ENCODE peak calls at places on chromosomes 5 and 9, in five cellular contexts. F, D, B, M and X are unnamed samples.

GRCh38 chr5:67195406-67196275 is 958 bp downstream of the CD180 start:
- DNase-seq in F (no peak), D (no peak), B (no peak), M (no peak), X (no peak)

GRCh38 chr9:82513242-82513750 is 524.7 kb downstream of the SPATA31D1 start:
- DNase-seq in F (no peak), D (no peak), B (no peak), M (no peak), X (no peak)

GRCh38 chr5:1112596-1113331 is 901 bp upstream of the SLC12A7 start:
- DNase-seq in F (peak; percentile 20), D (no peak), B (no peak), M (no peak), X (no peak)

GRCh38 chr9:91063471-91063870 is 261.9 kb downstream of the SYK start:
- DNase-seq in F (no peak), D (no peak), B (no peak), M (no peak), X (no peak)

GRCh38 chr5:133736512-133736911 is 124.2 kb upstream of the FSTL4 start:
- DNase-seq in F (no peak), D (no peak), B (no peak), M (no peak), X (no peak)

GRCh38 chr9:14529047-14529446 is 164.2 kb downstream of the ZDHHC21 start:
- DNase-seq in F (no peak), D (no peak), B (no peak), M (no peak), X (no peak)

GRCh38 chr5:79612667-79613190 is 488 bp downstream of the TENT2 start:
- DNase-seq in F (peak; percentile 3), D (no peak), B (no peak), M (no peak), X (no peak)

GRCh38 chr5:90338712-90339372 is 70.7 kb downstream of the CETN3 start:
- DNase-seq in F (no peak), D (no peak), B (no peak), M (peak; percentile 76), X (no peak)

GRCh38 chr5:74953961-74954720 is 88.0 kb upstream of the FAM169A start:
- DNase-seq in F (peak; percentile 94), D (no peak), B (no peak), M (no peak), X (no peak)

GRCh38 chr5:14893351-14893750 is 21.8 kb upstream of the ANKH start:
- DNase-seq in F (no peak), D (no peak), B (no peak), M (no peak), X (no peak)

GRCh38 chr9:137494104-137494544 is 35.0 kb upstream of the NSMF start:
- DNase-seq in F (no peak), D (peak; percentile 17), B (peak; percentile 81), M (no peak), X (no peak)

GRCh38 chr9:16627967-16628366 is 242.5 kb downstream of the BNC2 start:
- DNase-seq in F (no peak), D (no peak), B (no peak), M (no peak), X (no peak)

GRCh38 chr5:154368041-154368800 is 77.6 kb upstream of the SAP30L start:
- DNase-seq in F (peak; percentile 74), D (no peak), B (no peak), M (no peak), X (no peak)

GRCh38 chr5:117084052-117084451 is 509.4 kb upstream of the SEMA6A start:
- DNase-seq in F (no peak), D (no peak), B (no peak), M (no peak), X (no peak)

GRCh38 chr5:65508978-65509377 is 27.3 kb upstream of the ADAMTS6 start:
- DNase-seq in F (no peak), D (no peak), B (no peak), M (no peak), X (no peak)

GRCh38 chr9:33798545-33798944 is 3.2 kb downstream of the PRSS3 start:
- DNase-seq in F (no peak), D (no peak), B (no peak), M (no peak), X (no peak)

GRCh38 chr9:81526587-81526986 is 162.8 kb downstream of the TLE1 start:
- DNase-seq in F (no peak), D (no peak), B (no peak), M (no peak), X (no peak)

GRCh38 chr5:136209346-136209910 is 16.5 kb upstream of the SMIM32 start:
- DNase-seq in F (no peak), D (no peak), B (no peak), M (no peak), X (no peak)

GRCh38 chr5:3182477-3182876 is 413.2 kb upstream of the IRX1 start:
- DNase-seq in F (no peak), D (no peak), B (no peak), M (no peak), X (no peak)

GRCh38 chr5:16812911-16813310 is 123.2 kb downstream of the MYO10 start:
- DNase-seq in F (peak; percentile 58), D (no peak), B (no peak), M (no peak), X (no peak)

GRCh38 chr9:131977074-131977838 is 102.4 kb downstream of the MED27 start:
- DNase-seq in F (no peak), D (no peak), B (no peak), M (no peak), X (no peak)

GRCh38 chr9:114906922-114907571 is 23.3 kb downstream of the TNFSF8 start:
- DNase-seq in F (peak; percentile 55), D (no peak), B (peak; percentile 12), M (no peak), X (no peak)

GRCh38 chr9:104772707-104773106 is 8.8 kb downstream of the NIPSNAP3B start:
- DNase-seq in F (no peak), D (no peak), B (no peak), M (no peak), X (no peak)

GRCh38 chr5:62403411-62404250 is at the start of gene DIMT1:
- DNase-seq in F (peak; percentile 95), D (peak; percentile 88), B (peak; percentile 98), M (peak; percentile 86), X (peak; percentile 88)
- TF ChIP-seq POLR2A in F (peak; percentile 87), D (peak; percentile 95), B (peak; percentile 96), M (peak; percentile 95), X (peak; percentile 82)

GRCh38 chr5:112116372-112116771 is 302.7 kb downstream of the EPB41L4A start:
- DNase-seq in F (no peak), D (no peak), B (no peak), M (peak; percentile 66), X (no peak)

GRCh38 chr5:112122353-112122752 is 296.7 kb downstream of the EPB41L4A start:
- DNase-seq in F (no peak), D (no peak), B (no peak), M (no peak), X (no peak)

GRCh38 chr5:112119969-112120368 is 299.1 kb downstream of the EPB41L4A start:
- DNase-seq in F (no peak), D (no peak), B (no peak), M (no peak), X (no peak)

GRCh38 chr5:112121268-112121667 is 297.8 kb downstream of the EPB41L4A start:
- DNase-seq in F (no peak), D (no peak), B (no peak), M (no peak), X (no peak)

GRCh38 chr5:112119527-112119926 is 299.6 kb downstream of the EPB41L4A start:
- DNase-seq in F (no peak), D (no peak), B (no peak), M (peak; percentile 32), X (no peak)
- TF ChIP-seq TAF1 in F (no peak), D (no peak), B (no peak), M (no peak), X (no peak)

GRCh38 chr9:127698985-127699670 is 7.7 kb upstream of the CFAP157 start:
- DNase-seq in F (no peak), D (peak; percentile 88), B (peak; percentile 98), M (peak; percentile 73), X (peak; percentile 95)
- TF ChIP-seq POLR2A in F (no peak), D (no peak), B (peak; percentile 86), M (peak; percentile 77), X (no peak)

GRCh38 chr9:75085640-75086039 is 2.3 kb downstream of the NMRK1 start:
- DNase-seq in F (no peak), D (no peak), B (no peak), M (no peak), X (no peak)

GRCh38 chr9:75087279-75087823 is 604 bp downstream of the NMRK1 start:
- DNase-seq in F (peak; percentile 21), D (no peak), B (no peak), M (peak; percentile 57), X (no peak)

GRCh38 chr9:75087824-75088645 is at the start of the genes NMRK1 and OSTF1:
- DNase-seq in F (peak; percentile 86), D (peak; percentile 83), B (peak; percentile 93), M (peak; percentile 64), X (peak; percentile 86)

GRCh38 chr9:75088646-75089368 is 493 bp downstream of the OSTF1 start:
- DNase-seq in F (peak; percentile 55), D (peak; percentile 20), B (peak; percentile 59), M (peak; percentile 36), X (peak; percentile 26)

DNA sequence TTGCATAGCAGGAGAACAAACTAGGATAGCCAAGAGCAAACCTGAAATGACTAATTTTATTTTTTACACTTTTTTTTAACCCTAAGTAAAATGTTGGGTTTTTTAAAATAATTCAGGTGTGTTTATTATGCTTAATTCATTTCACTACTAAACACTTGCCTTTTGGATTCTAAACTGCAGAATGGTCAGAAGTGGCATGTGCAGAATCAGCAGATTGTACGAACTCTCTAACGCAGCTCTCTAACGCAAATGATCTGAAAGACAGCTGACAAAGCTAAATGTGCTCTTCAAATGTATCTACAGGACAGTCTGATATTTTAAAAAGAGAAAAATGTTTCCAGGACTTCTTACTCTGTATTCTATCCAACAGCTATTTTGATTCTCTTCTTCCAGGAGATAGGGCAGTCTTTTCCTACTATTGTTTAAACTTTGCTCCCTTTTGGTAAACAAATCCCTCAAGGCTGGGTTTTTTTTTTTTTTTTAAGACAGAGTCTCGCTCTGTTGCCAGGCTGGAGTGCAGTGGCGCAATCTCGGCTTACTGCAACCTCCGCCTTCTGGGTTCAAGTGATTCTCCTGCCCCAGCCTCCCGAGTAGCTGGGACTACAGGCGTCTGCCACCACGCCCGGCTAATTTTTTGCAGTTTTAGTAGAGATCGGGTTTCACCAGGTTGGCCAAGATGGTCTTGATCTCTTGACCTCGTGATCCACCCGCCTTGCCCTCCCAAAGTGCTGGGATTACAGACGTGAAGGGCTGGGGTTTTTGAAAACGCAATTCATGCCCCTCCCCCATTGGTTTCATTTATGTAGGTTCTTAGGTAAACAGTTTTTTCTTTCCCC is 1.3 kb downstream of the NMRK1 start:
- DNase-seq in F (peak; percentile 39), D (no peak), B (no peak), M (no peak), X (no peak)
- TF ChIP-seq TAF1 in F (no peak), D (no peak), B (no peak), M (no peak), X (no peak)

GRCh38 chr5:142405814-142406395 is 81.1 kb upstream of the SPRY4 start:
- DNase-seq in F (no peak), D (no peak), B (no peak), M (no peak), X (no peak)
- TF ChIP-seq POLR2A in F (no peak), D (no peak), B (no peak), M (no peak), X (no peak)

GRCh38 chr5:73668422-73669116 is 42.6 kb downstream of the ARHGEF28 start:
- DNase-seq in F (no peak), D (no peak), B (no peak), M (no peak), X (no peak)
- TF ChIP-seq TAF1 in F (no peak), D (no peak), B (no peak), M (no peak), X (no peak)

GRCh38 chr9:70256123-70256551 is 2.6 kb upstream of the SMC5 start:
- DNase-seq in F (no peak), D (no peak), B (peak; percentile 75), M (no peak), X (no peak)
- TF ChIP-seq POLR2A in F (no peak), D (no peak), B (no peak), M (no peak), X (no peak)